ENCODE peak calls at places on chromosomes 13 and 19, in six cellular contexts. One of them, this sample, is unnamed.

GRCh38 chr19:35213678-35214632 is 14.6 kb downstream of the FAM187B start:
- DNase-seq in H1: no peak
- DNase-seq in K562: no peak
- DNase-seq in GM12878: peak; percentile 93
- DNase-seq in GM12891: no peak
- DNase-seq in HepG2: no peak
- DNase-seq in this sample: no peak

GRCh38 chr13:52599037-52599852 is 43.0 kb upstream of the HNRNPA1L2 start:
- DNase-seq in GM12891: no peak
- DNase-seq in K562: no peak
- DNase-seq in H1: no peak
- DNase-seq in GM12878: no peak
- DNase-seq in HepG2: no peak
- DNase-seq in this sample: no peak

GRCh38 chr13:20991741-20992520 is 69.5 kb downstream of the LATS2 start:
- DNase-seq in GM12878: no peak
- DNase-seq in K562: no peak
- DNase-seq in GM12891: no peak
- DNase-seq in HepG2: no peak
- DNase-seq in H1: no peak
- DNase-seq in this sample: no peak

GRCh38 chr13:110388141-110388943 is 81.3 kb downstream of the COL4A2 start:
- DNase-seq in GM12891: no peak
- DNase-seq in K562: no peak
- DNase-seq in GM12878: no peak
- DNase-seq in HepG2: no peak
- DNase-seq in H1: no peak
- DNase-seq in this sample: no peak

GRCh38 chr13:25901460-25902376 is 150.1 kb downstream of the SHISA2 start:
- DNase-seq in H1: no peak
- DNase-seq in GM12878: peak; percentile 75
- DNase-seq in GM12891: no peak
- DNase-seq in K562: no peak
- DNase-seq in HepG2: peak; percentile 33
- DNase-seq in this sample: no peak

GRCh38 chr19:40348961-40349507 is 539 bp downstream of the PLD3 start:
- DNase-seq in GM12878: no peak
- DNase-seq in HepG2: peak; percentile 8
- DNase-seq in GM12891: no peak
- DNase-seq in K562: peak; percentile 43
- DNase-seq in H1: no peak
- DNase-seq in this sample: no peak

GRCh38 chr19:51726049-51726448 is 2.3 kb upstream of the HAS1 start:
- DNase-seq in GM12878: no peak
- DNase-seq in HepG2: no peak
- DNase-seq in K562: peak; percentile 84
- DNase-seq in GM12891: no peak
- DNase-seq in H1: no peak
- DNase-seq in this sample: no peak

GRCh38 chr13:21625366-21625765 is 21.4 kb upstream of the MICU2 start:
- DNase-seq in K562: no peak
- DNase-seq in HepG2: peak; percentile 61
- DNase-seq in H1: no peak
- DNase-seq in GM12891: no peak
- DNase-seq in GM12878: no peak
- DNase-seq in this sample: no peak

GRCh38 chr19:35887197-35887596 is 13.1 kb downstream of the NFKBID start:
- DNase-seq in GM12878: no peak
- DNase-seq in K562: no peak
- DNase-seq in HepG2: no peak
- DNase-seq in H1: no peak
- DNase-seq in GM12891: no peak
- DNase-seq in this sample: no peak

GRCh38 chr19:56217039-56217949 is 15.2 kb downstream of the ZSCAN5C start:
- DNase-seq in HepG2: no peak
- DNase-seq in K562: no peak
- DNase-seq in GM12891: no peak
- DNase-seq in GM12878: no peak
- DNase-seq in H1: peak; percentile 27
- DNase-seq in this sample: peak; percentile 26

GRCh38 chr19:30799854-30800755 is 427.9 kb downstream of the ZNF536 start:
- DNase-seq in HepG2: peak; percentile 3
- DNase-seq in GM12891: peak; percentile 49
- DNase-seq in H1: peak; percentile 27
- DNase-seq in GM12878: no peak
- DNase-seq in K562: peak; percentile 76
- DNase-seq in this sample: peak; percentile 29

GRCh38 chr19:40831502-40832430 is 18.5 kb downstream of the CYP2A6 start:
- DNase-seq in GM12878: no peak
- DNase-seq in HepG2: peak; percentile 96
- DNase-seq in K562: no peak
- DNase-seq in GM12891: no peak
- DNase-seq in H1: no peak
- DNase-seq in this sample: no peak

GRCh38 chr19:36008336-36008978 is at the start of gene SYNE4:
- DNase-seq in HepG2: peak; percentile 77
- DNase-seq in H1: no peak
- DNase-seq in K562: no peak
- DNase-seq in GM12878: no peak
- DNase-seq in GM12891: no peak
- DNase-seq in this sample: no peak

GRCh38 chr19:45527731-45528130 is 20.5 kb downstream of the VASP start:
- DNase-seq in K562: no peak
- DNase-seq in HepG2: no peak
- DNase-seq in H1: no peak
- DNase-seq in GM12891: no peak
- DNase-seq in GM12878: no peak
- DNase-seq in this sample: no peak

GRCh38 chr19:45526971-45527370 is 19.7 kb downstream of the VASP start:
- DNase-seq in GM12891: no peak
- DNase-seq in HepG2: no peak
- DNase-seq in GM12878: no peak
- DNase-seq in K562: no peak
- DNase-seq in H1: no peak
- DNase-seq in this sample: no peak

GRCh38 chr19:45524575-45525129 is 17.4 kb downstream of the VASP start:
- DNase-seq in GM12891: no peak
- DNase-seq in HepG2: no peak
- DNase-seq in H1: no peak
- DNase-seq in K562: no peak
- DNase-seq in GM12878: no peak
- DNase-seq in this sample: no peak

GRCh38 chr19:45528149-45528743 is 21.0 kb downstream of the VASP start:
- DNase-seq in H1: peak; percentile 50
- DNase-seq in HepG2: no peak
- DNase-seq in K562: peak; percentile 74
- DNase-seq in GM12891: no peak
- DNase-seq in GM12878: no peak
- DNase-seq in this sample: no peak

GRCh38 chr19:45526143-45526542 is 18.9 kb downstream of the VASP start:
- DNase-seq in GM12891: no peak
- DNase-seq in HepG2: peak; percentile 78
- DNase-seq in H1: peak; percentile 61
- DNase-seq in GM12878: no peak
- DNase-seq in K562: peak; percentile 82
- DNase-seq in this sample: no peak
- TF ChIP-seq TAF1 in GM12891: no peak
- TF ChIP-seq TAF1 in HepG2: no peak
- TF ChIP-seq TAF1 in H1: no peak
- TF ChIP-seq TAF1 in GM12878: no peak
- TF ChIP-seq TAF1 in K562: no peak
- TF ChIP-seq TAF1 in this sample: no peak

GRCh38 chr13:32117696-32118095 is 86.1 kb downstream of the FRY start:
- DNase-seq in GM12878: no peak
- DNase-seq in GM12891: no peak
- DNase-seq in K562: no peak
- DNase-seq in H1: no peak
- DNase-seq in HepG2: no peak
- DNase-seq in this sample: no peak
- TF ChIP-seq POLR2A in GM12878: no peak
- TF ChIP-seq POLR2A in GM12891: no peak
- TF ChIP-seq POLR2A in K562: no peak
- TF ChIP-seq POLR2A in H1: no peak
- TF ChIP-seq POLR2A in HepG2: no peak
- TF ChIP-seq POLR2A in this sample: no peak

GRCh38 chr13:28429096-28429495 is 65.8 kb downstream of the FLT1 start:
- DNase-seq in GM12891: no peak
- DNase-seq in H1: no peak
- DNase-seq in GM12878: no peak
- DNase-seq in K562: no peak
- DNase-seq in HepG2: no peak
- DNase-seq in this sample: no peak

GRCh38 chr13:28438067-28438466 is 56.9 kb downstream of the FLT1 start:
- DNase-seq in GM12891: no peak
- DNase-seq in K562: no peak
- DNase-seq in GM12878: no peak
- DNase-seq in HepG2: no peak
- DNase-seq in H1: no peak
- DNase-seq in this sample: no peak

GRCh38 chr13:28429685-28430290 is 65.1 kb downstream of the FLT1 start:
- DNase-seq in H1: peak; percentile 76
- DNase-seq in GM12891: no peak
- DNase-seq in HepG2: no peak
- DNase-seq in GM12878: peak; percentile 84
- DNase-seq in K562: no peak
- DNase-seq in this sample: no peak

GRCh38 chr13:28438598-28439334 is 56.2 kb downstream of the FLT1 start:
- DNase-seq in K562: no peak
- DNase-seq in GM12878: no peak
- DNase-seq in GM12891: no peak
- DNase-seq in H1: no peak
- DNase-seq in HepG2: no peak
- DNase-seq in this sample: no peak

DNA sequence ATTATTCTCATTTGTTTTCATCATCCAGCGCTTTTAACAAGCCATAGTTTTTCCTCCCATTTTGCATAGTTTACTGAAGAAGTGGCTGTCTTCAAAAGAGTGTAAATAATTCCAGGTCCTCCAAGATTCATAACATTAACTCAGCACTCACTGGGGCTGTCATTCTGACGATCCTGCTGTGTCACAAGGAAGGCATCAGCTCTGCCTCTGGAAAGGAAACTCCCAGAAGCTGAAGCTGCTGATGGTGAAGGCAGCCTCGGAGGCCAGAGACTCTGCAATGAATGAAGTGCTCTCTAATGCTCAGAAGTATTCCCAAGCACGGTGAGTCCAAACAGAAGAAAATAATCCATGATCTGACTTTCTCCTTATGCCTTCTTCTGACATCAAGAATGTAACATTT is 60.0 kb downstream of the FLT1 start:
- DNase-seq in GM12878: no peak
- DNase-seq in K562: no peak
- DNase-seq in GM12891: no peak
- DNase-seq in HepG2: no peak
- DNase-seq in H1: no peak
- DNase-seq in this sample: no peak
- TF ChIP-seq TAF1 in GM12878: no peak
- TF ChIP-seq TAF1 in K562: no peak
- TF ChIP-seq TAF1 in GM12891: no peak
- TF ChIP-seq TAF1 in HepG2: no peak
- TF ChIP-seq TAF1 in H1: no peak
- TF ChIP-seq TAF1 in this sample: no peak

GRCh38 chr19:6334490-6335285 is 1.3 kb upstream of the ACER1 start:
- DNase-seq in HepG2: no peak
- DNase-seq in K562: no peak
- DNase-seq in H1: no peak
- DNase-seq in GM12878: no peak
- DNase-seq in GM12891: no peak
- DNase-seq in this sample: no peak

GRCh38 chr19:6333439-6333838 is at the start of gene ACER1:
- DNase-seq in GM12878: no peak
- DNase-seq in HepG2: no peak
- DNase-seq in K562: no peak
- DNase-seq in H1: no peak
- DNase-seq in GM12891: no peak
- DNase-seq in this sample: no peak
- TF ChIP-seq POLR2A in GM12878: no peak
- TF ChIP-seq POLR2A in HepG2: no peak
- TF ChIP-seq POLR2A in K562: no peak
- TF ChIP-seq POLR2A in H1: no peak
- TF ChIP-seq POLR2A in GM12891: no peak
- TF ChIP-seq POLR2A in this sample: no peak

DNA sequence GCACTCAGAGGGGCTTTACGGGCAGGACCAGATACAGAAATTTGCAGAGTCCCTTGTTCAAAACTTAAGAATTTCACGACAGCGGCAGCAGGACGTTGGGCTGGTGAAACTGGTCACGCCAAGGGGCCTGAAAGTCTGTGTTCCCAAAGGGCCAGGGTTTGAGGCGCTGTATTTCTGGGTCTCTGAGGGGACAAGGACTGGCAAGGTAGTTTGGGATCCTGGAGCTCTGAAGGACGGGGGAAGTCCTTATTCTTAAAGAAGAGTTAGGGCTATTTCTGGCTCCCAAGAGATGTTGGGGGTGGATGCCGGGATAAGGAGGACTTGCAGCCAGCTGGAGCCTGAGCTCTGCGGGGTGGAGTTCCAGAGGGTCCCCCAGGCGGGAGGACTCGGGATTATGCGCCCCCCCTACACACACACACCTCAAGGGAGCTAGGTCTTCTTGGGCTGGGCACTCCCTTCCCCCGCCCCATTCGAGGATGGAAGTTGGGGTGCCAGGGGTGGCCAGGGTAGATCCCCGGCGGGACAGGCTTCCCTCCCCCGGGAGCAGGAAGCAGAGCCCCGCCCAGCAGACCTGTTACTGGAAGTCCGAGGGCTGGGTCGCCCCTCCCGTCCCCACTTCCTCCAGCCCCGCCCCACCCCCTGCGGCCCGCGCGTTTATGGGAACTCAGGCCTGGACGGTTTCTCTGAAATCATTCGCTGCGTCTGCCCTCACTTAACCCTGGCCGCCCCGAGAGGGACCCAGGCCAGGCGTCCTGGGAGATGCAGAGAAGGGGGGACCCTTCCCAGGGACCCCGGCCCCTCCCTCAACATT is 5.6 kb downstream of the BCL3 start:
- DNase-seq in GM12878: no peak
- DNase-seq in K562: peak; percentile 93
- DNase-seq in GM12891: peak; percentile 63
- DNase-seq in HepG2: no peak
- DNase-seq in H1: no peak
- DNase-seq in this sample: peak; percentile 77
- TF ChIP-seq TAF1 in GM12878: peak; percentile 13
- TF ChIP-seq TAF1 in K562: peak; percentile 59
- TF ChIP-seq TAF1 in GM12891: no peak
- TF ChIP-seq TAF1 in HepG2: no peak
- TF ChIP-seq TAF1 in H1: no peak
- TF ChIP-seq TAF1 in this sample: peak; percentile 23

GRCh38 chr19:2944775-2945574 is at the start of gene ZNF77:
- DNase-seq in GM12878: peak; percentile 98
- DNase-seq in HepG2: peak; percentile 99
- DNase-seq in GM12891: peak; percentile 99
- DNase-seq in K562: peak; percentile 100
- DNase-seq in H1: peak; percentile 95
- DNase-seq in this sample: peak; percentile 98
- TF ChIP-seq POLR2A in GM12878: peak; percentile 81
- TF ChIP-seq POLR2A in HepG2: peak; percentile 89
- TF ChIP-seq POLR2A in GM12891: peak; percentile 43
- TF ChIP-seq POLR2A in K562: peak; percentile 89
- TF ChIP-seq POLR2A in H1: peak; percentile 55
- TF ChIP-seq POLR2A in this sample: no peak